ENCODE peak calls at places on chromosomes 6 and 20, in nine cellular contexts. P is sigmoid colon, G is hepatocyte, H is fibroblast of lung, X is AG04450, N is cardiac fibroblast, J is BE2C, Z is epithelial cell of esophagus, K is HL-60. A is an unnamed sample.
A peak's percentile ranks its signal among the peaks of the same experiment; 100 is the strongest.

GRCh38 chr6:14382381-14383236 is 265.0 kb downstream of the CD83 start:
- DNase-seq in H (no peak), Z (no peak), P (no peak), K (no peak), X (no peak), J (no peak), N (no peak), G (no peak), A (no peak)

GRCh38 chr20:24955045-24955444 is 6.0 kb downstream of the CST7 start:
- DNase-seq in H (no peak), G (no peak), J (no peak), N (no peak), Z (no peak), P (peak; percentile 48), K (no peak), X (no peak), A (no peak)

GRCh38 chr6:47034421-47034820 is 7.7 kb downstream of the ADGRF1 start:
- DNase-seq in Z (peak; percentile 42), P (no peak), G (no peak), K (no peak), J (no peak), H (peak; percentile 54), N (peak; percentile 10), X (no peak), A (no peak)

GRCh38 chr20:19265646-19266374 is 53.4 kb downstream of the SLC24A3 start:
- DNase-seq in P (no peak), X (no peak), H (no peak), J (no peak), Z (no peak), K (no peak), G (no peak), N (no peak), A (no peak)

GRCh38 chr6:150314230-150315188 is 54.3 kb upstream of the IYD start:
- DNase-seq in G (no peak), Z (no peak), H (no peak), N (no peak), K (no peak), X (no peak), P (no peak), J (no peak), A (no peak)

GRCh38 chr6:80550748-80551147 is 444.3 kb downstream of the BCKDHB start:
- DNase-seq in P (no peak), K (no peak), Z (no peak), H (no peak), X (no peak), J (no peak), N (no peak), G (no peak), A (no peak)

GRCh38 chr6:145707397-145707796 is 27.9 kb downstream of the EPM2A start:
- DNase-seq in H (no peak), K (no peak), G (no peak), J (no peak), Z (no peak), N (no peak), P (no peak), X (no peak), A (no peak)

GRCh38 chr20:13770141-13770540 is 14.6 kb downstream of the ESF1 start:
- DNase-seq in G (no peak), Z (no peak), N (no peak), X (no peak), K (no peak), J (no peak), P (no peak), H (no peak), A (no peak)

GRCh38 chr6:33249732-33250625 is 21.7 kb downstream of the VPS52 start:
- DNase-seq in J (peak; percentile 83), Z (peak; percentile 94), H (peak; percentile 84), P (peak; percentile 68), K (no peak), N (peak; percentile 88), G (no peak), X (no peak), A (no peak)

GRCh38 chr6:27871919-27872633 is 40.1 kb downstream of the OR2B2 start:
- DNase-seq in H (peak; percentile 94), J (peak; percentile 84), G (peak; percentile 88), P (peak; percentile 80), Z (peak; percentile 96), X (peak; percentile 96), K (peak; percentile 66), N (peak; percentile 98), A (peak; percentile 88)

GRCh38 chr20:34018166-34018565 is 24.5 kb downstream of the RALY start:
- DNase-seq in G (no peak), K (no peak), N (no peak), H (peak; percentile 9), Z (no peak), P (no peak), X (no peak), J (no peak), A (no peak)

GRCh38 chr6:105135907-105136432 is 43.8 kb downstream of the POPDC3 start:
- DNase-seq in Z (peak; percentile 25), N (peak; percentile 42), P (no peak), X (no peak), H (peak; percentile 57), J (no peak), K (no peak), G (no peak), A (no peak)
- H3K4me3 ChIP-seq in Z (peak overlapping the region; percentile 66), N (peak overlapping the region; percentile 79), P (peak overlapping the region; percentile 97), X (peak overlapping the region; percentile 74), H (peak overlapping the region; percentile 70), J (peak overlapping the region; percentile 81), K (peak overlapping the region; percentile 45), G (peak overlapping the region; percentile 96), A (peak overlapping the region; percentile 74)

DNA sequence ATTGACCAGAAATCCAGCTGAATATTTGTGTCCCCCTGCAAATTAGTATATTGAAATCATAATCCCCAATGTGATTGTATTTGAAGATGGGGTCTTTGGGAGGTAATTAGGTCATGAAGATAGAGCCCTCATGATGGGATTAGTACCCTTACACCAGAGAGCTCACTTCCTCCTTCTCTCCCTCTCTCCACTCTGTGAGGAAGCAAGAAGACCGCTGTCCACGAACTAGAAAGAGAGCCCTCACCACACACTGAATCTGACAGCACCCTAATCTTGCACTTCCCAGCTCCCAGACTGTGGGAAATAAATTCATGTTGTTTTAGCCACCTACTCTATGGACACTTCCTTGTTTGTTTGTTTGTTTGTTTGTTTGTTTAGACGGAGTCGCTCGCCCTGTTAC is 11.9 kb upstream of the PLAGL1 start:
- DNase-seq in J (no peak), Z (no peak), P (no peak), G (no peak), H (no peak), X (no peak), N (no peak), K (no peak), A (no peak)
- TF ChIP-seq CTCF in J (no peak), Z (no peak), P (no peak), G (no peak), H (no peak), X (no peak), N (no peak), K (no peak), A (no peak)

GRCh38 chr6:52535711-52536423 is 41.0 kb downstream of the TRAM2 start:
- DNase-seq in P (no peak), H (no peak), N (no peak), K (no peak), J (no peak), Z (no peak), X (no peak), G (no peak), A (no peak)
- H3K4me3 ChIP-seq in P (no peak overlapping the region), H (no peak overlapping the region), N (no peak overlapping the region), K (no peak overlapping the region), J (no peak overlapping the region), Z (no peak overlapping the region), X (no peak overlapping the region), G (no peak overlapping the region), A (no peak overlapping the region)

GRCh38 chr6:52098649-52099184 is 11.3 kb upstream of the PKHD1 start:
- DNase-seq in H (no peak), Z (no peak), P (no peak), K (no peak), J (no peak), N (no peak), G (no peak), X (no peak), A (no peak)
- TF ChIP-seq CTCF in H (no peak), Z (peak; percentile 5), P (no peak), K (no peak), J (peak; percentile 35), N (no peak), G (no peak), X (no peak), A (no peak)

GRCh38 chr6:155316419-155316818 is 2.1 kb upstream of the TFB1M start:
- DNase-seq in H (no peak), Z (no peak), P (no peak), G (no peak), X (no peak), K (no peak), N (no peak), J (no peak), A (no peak)
- H3K4me3 ChIP-seq in H (no peak overlapping the region), Z (no peak overlapping the region), P (no peak overlapping the region), G (no peak overlapping the region), X (no peak overlapping the region), K (no peak overlapping the region), N (no peak overlapping the region), J (no peak overlapping the region), A (no peak overlapping the region)

DNA sequence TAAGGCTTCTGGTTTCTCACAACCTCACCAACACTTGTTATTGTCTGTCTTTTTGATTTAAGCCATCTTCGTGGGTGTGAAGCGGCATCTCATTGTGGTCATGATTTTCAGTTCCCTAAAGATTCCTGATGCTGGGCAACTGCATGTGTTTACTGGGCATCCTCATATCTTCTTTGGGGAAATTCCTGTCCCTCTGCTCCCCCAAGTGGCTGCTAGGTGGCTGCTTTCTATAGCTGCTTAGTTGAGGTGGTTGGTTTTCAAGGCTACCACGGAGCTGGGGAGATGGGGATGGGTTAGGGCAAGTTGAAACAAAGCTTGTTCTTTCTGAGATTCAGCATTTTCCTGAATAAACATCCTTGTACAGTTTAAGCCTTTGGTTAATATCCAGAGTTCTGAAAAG is 403.9 kb upstream of the SULF2 start:
- DNase-seq in X (no peak), J (no peak), Z (peak; percentile 89), N (no peak), G (no peak), P (no peak), K (no peak), H (peak; percentile 54), A (no peak)
- TF ChIP-seq CTCF in X (peak; percentile 22), J (peak; percentile 59), Z (peak; percentile 76), N (peak; percentile 7), G (peak; percentile 35), P (no peak), K (no peak), H (peak; percentile 17), A (peak; percentile 48)